ENCODE peak calls at places on chromosomes 13 and 19, in ten cellular contexts. B is OCI-LY7, X is transverse colon, W is astrocyte of the spinal cord, C is adrenal gland, L is brain microvascular endothelial cell, V is K562, D is left ventricle myocardium inferior, A is spleen, T is LNCaP clone FGC. G is an unnamed sample.

GRCh38 chr13:22086593-22086992 is 415.7 kb downstream of the FGF9 start:
- DNase-seq in D (no peak), C (no peak), X (no peak), T (no peak), A (no peak), B (no peak), L (no peak), W (no peak), V (no peak), G (no peak)

GRCh38 chr13:73335226-73335625 is 276.4 kb downstream of the KLF5 start:
- DNase-seq in X (no peak), W (peak), B (no peak), C (no peak), A (no peak), T (no peak), D (no peak), L (peak), V (no peak), G (peak)

GRCh38 chr13:47478985-47479384 is 522.1 kb downstream of the SUCLA2 start:
- DNase-seq in B (no peak), D (peak), L (no peak), T (peak), V (no peak), A (no peak), X (no peak), C (no peak), W (no peak), G (no peak)

GRCh38 chr19:1935484-1936208 is 5.3 kb upstream of the CSNK1G2 start:
- DNase-seq in D (no peak), V (peak), X (no peak), A (peak), B (peak), L (no peak), T (peak), C (peak), W (peak), G (no peak)

GRCh38 chr19:53659292-53659691 is 27.5 kb downstream of the DPRX start:
- DNase-seq in V (peak), A (no peak), B (no peak), L (no peak), D (no peak), C (no peak), T (peak), W (no peak), X (no peak), G (no peak)

GRCh38 chr19:39390460-39390758 is 497 bp downstream of the PAF1 start:
- DNase-seq in C (peak), L (no peak), D (no peak), X (peak), W (no peak), V (no peak), T (no peak), A (no peak), B (no peak), G (no peak)

GRCh38 chr13:73929287-73929932 is 204.8 kb downstream of the KLF12 start:
- DNase-seq in T (no peak), X (no peak), C (no peak), W (no peak), D (no peak), V (no peak), L (no peak), A (no peak), B (no peak), G (no peak)

GRCh38 chr19:40257096-40257517 is 28.0 kb downstream of the AKT2 start:
- DNase-seq in D (peak), A (no peak), C (peak), V (no peak), T (peak), B (no peak), L (no peak), X (no peak), W (no peak), G (no peak)

GRCh38 chr13:67620665-67621064 is 390.5 kb upstream of the PCDH9 start:
- DNase-seq in X (no peak), A (no peak), T (no peak), C (no peak), D (no peak), V (no peak), L (no peak), W (peak), B (no peak), G (no peak)

GRCh38 chr19:1069009-1069779 is 2.2 kb downstream of the ARHGAP45 start:
- DNase-seq in C (peak), L (no peak), X (peak), T (no peak), D (peak), V (no peak), W (no peak), A (peak), B (peak), G (no peak)

GRCh38 chr19:49338023-49338677 is 2.9 kb downstream of the CD37 start:
- DNase-seq in A (peak), C (peak), T (no peak), L (no peak), V (no peak), B (peak), D (no peak), W (no peak), X (no peak), G (no peak)

GRCh38 chr19:934865-935422 is 9.1 kb downstream of the ARID3A start:
- DNase-seq in T (peak), L (no peak), W (peak), C (peak), V (no peak), X (peak), B (no peak), D (peak), A (peak), G (no peak)

GRCh38 chr13:40579535-40579934 is 86.9 kb downstream of the FOXO1 start:
- DNase-seq in D (no peak), T (no peak), C (no peak), B (no peak), A (no peak), L (no peak), V (no peak), W (no peak), X (no peak), G (no peak)

GRCh38 chr13:41053384-41053826 is 7.9 kb upstream of the WBP4 start:
- DNase-seq in T (no peak), C (no peak), A (no peak), L (no peak), X (no peak), W (no peak), D (no peak), V (no peak), B (peak), G (no peak)

GRCh38 chr13:83941669-83942335 is 59.5 kb upstream of the SLITRK1 start:
- DNase-seq in B (no peak), V (no peak), L (no peak), W (no peak), X (no peak), T (no peak), D (no peak), A (no peak), C (no peak), G (no peak)

GRCh38 chr19:8321760-8322637 is 703 bp downstream of the RPS28 start:
- DNase-seq in V (peak), B (peak), C (no peak), L (no peak), T (no peak), A (no peak), W (no peak), D (no peak), X (no peak), G (no peak)

GRCh38 chr13:94382520-94382919 is 97.0 kb downstream of the DCT start:
- DNase-seq in L (no peak), C (no peak), B (no peak), V (no peak), W (no peak), A (no peak), T (no peak), D (no peak), X (no peak), G (no peak)
- TF ChIP-seq CTCF in L (no peak), C (no peak), B (no peak), V (no peak), W (no peak), A (no peak), T (no peak), D (no peak), X (no peak), G (no peak)

GRCh38 chr13:110305001-110305400 is 2.0 kb downstream of the COL4A1 start:
- DNase-seq in A (no peak), T (no peak), D (no peak), V (no peak), X (no peak), W (no peak), B (no peak), L (no peak), C (no peak), G (no peak)

GRCh38 chr13:110306340-110306959 is 507 bp downstream of the COL4A1 start:
- DNase-seq in L (no peak), V (no peak), X (no peak), A (no peak), C (no peak), T (no peak), D (no peak), W (no peak), B (no peak), G (no peak)

GRCh38 chr13:110304256-110304655 is 2.7 kb downstream of the COL4A1 start:
- DNase-seq in X (no peak), T (no peak), W (no peak), B (no peak), D (no peak), V (no peak), C (peak), L (peak), A (no peak), G (no peak)

GRCh38 chr13:110305949-110306339 is 1.0 kb downstream of the COL4A1 start:
- DNase-seq in W (no peak), A (no peak), B (no peak), D (no peak), V (no peak), L (no peak), X (no peak), C (no peak), T (no peak), G (no peak)

DNA sequence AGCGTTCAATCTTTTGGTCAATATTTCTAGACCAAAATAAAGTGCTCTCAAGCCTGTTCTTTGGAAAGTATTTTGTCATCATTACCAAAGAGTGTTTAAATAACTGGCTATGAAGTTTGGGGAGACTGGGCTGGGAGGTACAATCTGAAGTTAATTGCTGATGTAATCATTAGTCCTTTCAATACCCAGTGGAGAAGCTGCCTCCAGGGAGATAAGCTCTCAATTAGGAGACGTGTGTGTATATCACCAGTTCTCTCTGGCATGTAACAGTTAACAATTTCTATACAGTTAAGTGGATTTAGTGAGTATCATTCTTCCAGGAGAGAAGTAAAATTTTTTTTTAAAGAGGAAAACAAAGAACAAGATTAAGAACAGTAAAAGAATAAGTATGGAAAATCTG is 1.4 kb downstream of the COL4A1 start:
- DNase-seq in W (no peak), B (no peak), T (no peak), X (no peak), C (no peak), V (no peak), L (no peak), A (no peak), D (no peak), G (no peak)
- H3K4me3 ChIP-seq in W (peak), B (no peak), T (no peak), X (peak), C (peak), V (no peak), L (peak), A (peak), D (peak), G (peak)

GRCh38 chr19:42199440-42200115 is 17.9 kb downstream of the DEDD2 start:
- DNase-seq in V (peak), T (no peak), B (peak), W (no peak), D (peak), L (no peak), A (peak), X (peak), C (peak), G (no peak)
- TF ChIP-seq CTCF in V (peak), T (no peak), B (peak), W (no peak), D (no peak), L (no peak), A (peak), X (no peak), C (no peak), G (no peak)

GRCh38 chr19:43636121-43636683 is 3.4 kb downstream of the CADM4 start:
- DNase-seq in T (no peak), D (no peak), B (no peak), L (no peak), W (no peak), A (no peak), C (no peak), V (no peak), X (no peak), G (no peak)
- H3K4me3 ChIP-seq in T (no peak), D (no peak), B (no peak), L (no peak), W (no peak), A (no peak), C (no peak), V (no peak), X (no peak), G (no peak)

GRCh38 chr13:51347099-51347498 is 7.6 kb downstream of the SERPINE3 start:
- DNase-seq in V (no peak), D (no peak), C (no peak), A (no peak), X (no peak), W (no peak), L (no peak), T (no peak), B (no peak), G (no peak)
- TF ChIP-seq CTCF in V (no peak), D (no peak), C (no peak), A (no peak), X (no peak), W (no peak), L (no peak), T (no peak), B (no peak), G (no peak)

GRCh38 chr19:55581828-55582223 is 1.2 kb upstream of the ZNF579 start:
- DNase-seq in T (no peak), X (no peak), L (no peak), A (no peak), D (no peak), V (no peak), W (no peak), B (no peak), C (no peak), G (no peak)
- H3K4me3 ChIP-seq in T (peak), X (no peak), L (no peak), A (no peak), D (no peak), V (no peak), W (no peak), B (no peak), C (no peak), G (no peak)

DNA sequence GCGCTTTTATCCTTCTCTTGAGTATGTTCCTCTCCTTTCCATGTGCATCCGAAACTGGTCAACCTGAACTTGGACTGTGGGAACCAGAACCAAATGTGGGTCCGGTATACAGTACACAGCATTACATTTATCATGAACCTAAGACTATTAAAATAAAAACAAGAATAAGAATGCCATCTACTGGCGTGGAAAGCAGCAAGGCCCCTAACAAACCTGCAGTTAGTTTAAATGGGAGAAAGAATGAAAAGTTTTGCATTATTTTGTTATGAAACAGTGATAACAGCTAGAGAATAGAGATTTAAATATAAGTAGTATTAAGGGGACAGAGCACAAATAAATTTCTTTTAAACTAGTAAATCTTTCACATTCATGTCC is 159.5 kb downstream of the RBM26 start:
- DNase-seq in D (no peak), A (no peak), X (no peak), C (no peak), B (peak), W (no peak), T (no peak), L (no peak), V (no peak), G (no peak)
- TF ChIP-seq CTCF in D (no peak), A (no peak), X (peak), C (no peak), B (peak), W (no peak), T (peak), L (no peak), V (peak), G (no peak)

GRCh38 chr13:30408319-30409101 is 13.8 kb upstream of the UBE2L5 start:
- DNase-seq in A (peak), V (peak), T (no peak), D (peak), B (peak), X (peak), C (peak), W (peak), L (peak), G (no peak)
- H3K4me3 ChIP-seq in A (peak), V (no peak), T (no peak), D (peak), B (no peak), X (peak), C (peak), W (no peak), L (peak), G (peak)

DNA sequence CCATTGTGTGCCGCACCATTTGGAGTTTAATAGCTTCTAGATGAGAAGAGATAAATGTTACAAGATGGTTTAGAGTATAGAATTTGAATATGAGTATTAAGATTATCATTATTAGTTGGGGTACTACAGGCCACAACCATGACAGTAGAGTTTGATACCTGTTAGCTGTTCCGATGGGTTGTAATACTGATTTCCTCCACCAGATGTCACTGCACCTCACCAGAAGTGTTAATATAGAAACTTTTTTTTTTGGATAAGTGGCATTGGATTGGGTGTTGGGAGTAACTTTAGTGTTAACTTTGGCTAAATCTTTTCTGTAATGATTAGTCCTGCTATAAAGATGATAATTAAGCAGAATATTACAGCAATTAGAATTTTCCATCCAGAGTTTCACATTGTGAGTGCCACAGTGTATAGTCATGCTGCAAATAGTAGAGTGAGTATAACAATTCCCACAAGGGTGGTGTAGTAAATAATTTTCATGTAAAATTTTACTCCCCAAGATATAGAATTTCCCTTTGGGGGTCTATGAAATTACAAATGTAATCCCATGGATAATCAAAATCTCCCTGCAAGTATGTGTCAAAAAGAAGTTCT is 56.3 kb downstream of the PSG3 start:
- DNase-seq in D (no peak), V (peak), L (peak), C (no peak), T (no peak), B (peak), W (peak), A (no peak), X (no peak), G (no peak)
- TF ChIP-seq CTCF in D (peak), V (peak), L (peak), C (peak), T (peak), B (peak), W (peak), A (peak), X (peak), G (peak)

GRCh38 chr19:45514376-45515051 is 7.2 kb downstream of the VASP start:
- DNase-seq in L (no peak), W (no peak), X (peak), B (no peak), C (no peak), A (no peak), V (no peak), D (no peak), T (no peak), G (no peak)
- H3K4me3 ChIP-seq in L (no peak), W (no peak), X (no peak), B (no peak), C (no peak), A (peak), V (no peak), D (peak), T (no peak), G (no peak)